ENCODE peak calls at places on chromosomes 16 and 17, in eight cellular contexts. One of them, this sample, is unnamed.

GRCh38 chr16:23131036-23131435 is 18.2 kb downstream of the USP31 start:
- DNase-seq in HS-27A: no peak
- DNase-seq in naive thymus-derived CD8-positive, alpha-beta T cell: no peak
- DNase-seq in GM03348: no peak
- DNase-seq in H54: no peak
- DNase-seq in HuH-7.5: no peak
- DNase-seq in activated CD8-positive, alpha-beta memory T cell treated with anti-CD3 and anti-CD28 coated beads, Interleukin-2, amount 50 U/mL, for 48 hours: no peak
- DNase-seq in amygdala: no peak
- DNase-seq in this sample: no peak

GRCh38 chr17:55451203-55451641 is 29.6 kb upstream of the MMD start:
- DNase-seq in H54: no peak
- DNase-seq in activated CD8-positive, alpha-beta memory T cell treated with anti-CD3 and anti-CD28 coated beads, Interleukin-2, amount 50 U/mL, for 48 hours: no peak
- DNase-seq in HS-27A: no peak
- DNase-seq in amygdala: no peak
- DNase-seq in HuH-7.5: no peak
- DNase-seq in naive thymus-derived CD8-positive, alpha-beta T cell: no peak
- DNase-seq in GM03348: no peak
- DNase-seq in this sample: peak; percentile 90

GRCh38 chr17:80008383-80008840 is 27.3 kb downstream of the TBC1D16 start:
- DNase-seq in activated CD8-positive, alpha-beta memory T cell treated with anti-CD3 and anti-CD28 coated beads, Interleukin-2, amount 50 U/mL, for 48 hours: peak; percentile 95
- DNase-seq in GM03348: peak; percentile 95
- DNase-seq in HS-27A: no peak
- DNase-seq in H54: peak; percentile 91
- DNase-seq in naive thymus-derived CD8-positive, alpha-beta T cell: peak; percentile 50
- DNase-seq in amygdala: peak; percentile 53
- DNase-seq in HuH-7.5: peak; percentile 89
- DNase-seq in this sample: peak; percentile 40

GRCh38 chr16:86322283-86322682 is 188.0 kb upstream of the FOXF1 start:
- DNase-seq in HS-27A: no peak
- DNase-seq in amygdala: no peak
- DNase-seq in H54: no peak
- DNase-seq in HuH-7.5: no peak
- DNase-seq in GM03348: no peak
- DNase-seq in activated CD8-positive, alpha-beta memory T cell treated with anti-CD3 and anti-CD28 coated beads, Interleukin-2, amount 50 U/mL, for 48 hours: no peak
- DNase-seq in naive thymus-derived CD8-positive, alpha-beta T cell: no peak
- DNase-seq in this sample: no peak

GRCh38 chr17:38967290-38967738 is at the start of gene FBXO47:
- DNase-seq in amygdala: peak; percentile 84
- DNase-seq in HS-27A: peak; percentile 63
- DNase-seq in HuH-7.5: no peak
- DNase-seq in H54: peak; percentile 43
- DNase-seq in naive thymus-derived CD8-positive, alpha-beta T cell: peak; percentile 53
- DNase-seq in GM03348: peak; percentile 81
- DNase-seq in activated CD8-positive, alpha-beta memory T cell treated with anti-CD3 and anti-CD28 coated beads, Interleukin-2, amount 50 U/mL, for 48 hours: peak; percentile 82
- DNase-seq in this sample: no peak

GRCh38 chr16:63613701-63614100 is 1508.2 kb downstream of the CDH11 start:
- DNase-seq in amygdala: no peak
- DNase-seq in naive thymus-derived CD8-positive, alpha-beta T cell: no peak
- DNase-seq in activated CD8-positive, alpha-beta memory T cell treated with anti-CD3 and anti-CD28 coated beads, Interleukin-2, amount 50 U/mL, for 48 hours: no peak
- DNase-seq in H54: no peak
- DNase-seq in HuH-7.5: no peak
- DNase-seq in GM03348: no peak
- DNase-seq in HS-27A: no peak
- DNase-seq in this sample: no peak

GRCh38 chr17:81368161-81368560 is 27.1 kb upstream of the BAHCC1 start:
- DNase-seq in GM03348: no peak
- DNase-seq in HS-27A: no peak
- DNase-seq in activated CD8-positive, alpha-beta memory T cell treated with anti-CD3 and anti-CD28 coated beads, Interleukin-2, amount 50 U/mL, for 48 hours: no peak
- DNase-seq in amygdala: no peak
- DNase-seq in H54: no peak
- DNase-seq in HuH-7.5: no peak
- DNase-seq in naive thymus-derived CD8-positive, alpha-beta T cell: no peak
- DNase-seq in this sample: no peak

GRCh38 chr16:75260856-75261589 is 9.6 kb upstream of the BCAR1 start:
- DNase-seq in amygdala: no peak
- DNase-seq in H54: no peak
- DNase-seq in HS-27A: no peak
- DNase-seq in activated CD8-positive, alpha-beta memory T cell treated with anti-CD3 and anti-CD28 coated beads, Interleukin-2, amount 50 U/mL, for 48 hours: no peak
- DNase-seq in HuH-7.5: peak; percentile 19
- DNase-seq in naive thymus-derived CD8-positive, alpha-beta T cell: no peak
- DNase-seq in GM03348: no peak
- DNase-seq in this sample: no peak

GRCh38 chr17:57895382-57896060 is 45.7 kb upstream of the MRPS23 start:
- DNase-seq in HS-27A: no peak
- DNase-seq in HuH-7.5: no peak
- DNase-seq in GM03348: no peak
- DNase-seq in amygdala: no peak
- DNase-seq in H54: no peak
- DNase-seq in activated CD8-positive, alpha-beta memory T cell treated with anti-CD3 and anti-CD28 coated beads, Interleukin-2, amount 50 U/mL, for 48 hours: no peak
- DNase-seq in naive thymus-derived CD8-positive, alpha-beta T cell: no peak
- DNase-seq in this sample: no peak

GRCh38 chr17:79544142-79544914 is 66.5 kb downstream of the RBFOX3 start:
- DNase-seq in amygdala: peak; percentile 19
- DNase-seq in GM03348: no peak
- DNase-seq in HS-27A: no peak
- DNase-seq in HuH-7.5: no peak
- DNase-seq in activated CD8-positive, alpha-beta memory T cell treated with anti-CD3 and anti-CD28 coated beads, Interleukin-2, amount 50 U/mL, for 48 hours: no peak
- DNase-seq in naive thymus-derived CD8-positive, alpha-beta T cell: no peak
- DNase-seq in H54: no peak
- DNase-seq in this sample: no peak

GRCh38 chr16:51759999-51760398 is 608.9 kb upstream of the SALL1 start:
- DNase-seq in HuH-7.5: no peak
- DNase-seq in activated CD8-positive, alpha-beta memory T cell treated with anti-CD3 and anti-CD28 coated beads, Interleukin-2, amount 50 U/mL, for 48 hours: no peak
- DNase-seq in H54: no peak
- DNase-seq in amygdala: no peak
- DNase-seq in GM03348: no peak
- DNase-seq in naive thymus-derived CD8-positive, alpha-beta T cell: no peak
- DNase-seq in HS-27A: no peak
- DNase-seq in this sample: no peak

GRCh38 chr17:32174889-32175288 is 32.6 kb downstream of the RHOT1 start:
- DNase-seq in HuH-7.5: no peak
- DNase-seq in GM03348: no peak
- DNase-seq in HS-27A: no peak
- DNase-seq in amygdala: no peak
- DNase-seq in activated CD8-positive, alpha-beta memory T cell treated with anti-CD3 and anti-CD28 coated beads, Interleukin-2, amount 50 U/mL, for 48 hours: no peak
- DNase-seq in H54: no peak
- DNase-seq in naive thymus-derived CD8-positive, alpha-beta T cell: no peak
- DNase-seq in this sample: no peak

GRCh38 chr17:69723741-69724140 is 309.2 kb downstream of the MAP2K6 start:
- DNase-seq in activated CD8-positive, alpha-beta memory T cell treated with anti-CD3 and anti-CD28 coated beads, Interleukin-2, amount 50 U/mL, for 48 hours: no peak
- DNase-seq in naive thymus-derived CD8-positive, alpha-beta T cell: no peak
- DNase-seq in amygdala: no peak
- DNase-seq in GM03348: no peak
- DNase-seq in HuH-7.5: no peak
- DNase-seq in H54: no peak
- DNase-seq in HS-27A: no peak
- DNase-seq in this sample: no peak

GRCh38 chr16:71676236-71676635 is 48.3 kb downstream of the PHLPP2 start:
- DNase-seq in H54: no peak
- DNase-seq in amygdala: no peak
- DNase-seq in naive thymus-derived CD8-positive, alpha-beta T cell: no peak
- DNase-seq in HuH-7.5: no peak
- DNase-seq in activated CD8-positive, alpha-beta memory T cell treated with anti-CD3 and anti-CD28 coated beads, Interleukin-2, amount 50 U/mL, for 48 hours: no peak
- DNase-seq in GM03348: no peak
- DNase-seq in HS-27A: no peak
- DNase-seq in this sample: no peak

GRCh38 chr17:62000186-62000585 is 64.9 kb downstream of the MED13 start:
- DNase-seq in HS-27A: no peak
- DNase-seq in GM03348: no peak
- DNase-seq in naive thymus-derived CD8-positive, alpha-beta T cell: no peak
- DNase-seq in HuH-7.5: no peak
- DNase-seq in activated CD8-positive, alpha-beta memory T cell treated with anti-CD3 and anti-CD28 coated beads, Interleukin-2, amount 50 U/mL, for 48 hours: no peak
- DNase-seq in amygdala: no peak
- DNase-seq in H54: no peak
- DNase-seq in this sample: no peak

GRCh38 chr16:5670198-5670597 is 572.6 kb upstream of the EEF2KMT start:
- DNase-seq in amygdala: no peak
- DNase-seq in H54: no peak
- DNase-seq in activated CD8-positive, alpha-beta memory T cell treated with anti-CD3 and anti-CD28 coated beads, Interleukin-2, amount 50 U/mL, for 48 hours: no peak
- DNase-seq in HuH-7.5: no peak
- DNase-seq in HS-27A: no peak
- DNase-seq in GM03348: no peak
- DNase-seq in naive thymus-derived CD8-positive, alpha-beta T cell: no peak
- DNase-seq in this sample: no peak

GRCh38 chr16:5977329-5977728 is 879.7 kb upstream of the EEF2KMT start:
- DNase-seq in HuH-7.5: no peak
- DNase-seq in activated CD8-positive, alpha-beta memory T cell treated with anti-CD3 and anti-CD28 coated beads, Interleukin-2, amount 50 U/mL, for 48 hours: no peak
- DNase-seq in naive thymus-derived CD8-positive, alpha-beta T cell: no peak
- DNase-seq in HS-27A: no peak
- DNase-seq in H54: no peak
- DNase-seq in GM03348: no peak
- DNase-seq in amygdala: no peak
- DNase-seq in this sample: no peak

GRCh38 chr17:42342242-42343008 is 45.8 kb downstream of the STAT3 start:
- DNase-seq in GM03348: no peak
- DNase-seq in amygdala: no peak
- DNase-seq in naive thymus-derived CD8-positive, alpha-beta T cell: no peak
- DNase-seq in HS-27A: no peak
- DNase-seq in activated CD8-positive, alpha-beta memory T cell treated with anti-CD3 and anti-CD28 coated beads, Interleukin-2, amount 50 U/mL, for 48 hours: no peak
- DNase-seq in HuH-7.5: no peak
- DNase-seq in H54: no peak
- DNase-seq in this sample: no peak

GRCh38 chr16:1708083-1708767 is 2.2 kb downstream of the MAPK8IP3 start:
- DNase-seq in GM03348: no peak
- DNase-seq in HuH-7.5: no peak
- DNase-seq in naive thymus-derived CD8-positive, alpha-beta T cell: no peak
- DNase-seq in H54: no peak
- DNase-seq in amygdala: no peak
- DNase-seq in activated CD8-positive, alpha-beta memory T cell treated with anti-CD3 and anti-CD28 coated beads, Interleukin-2, amount 50 U/mL, for 48 hours: no peak
- DNase-seq in HS-27A: no peak
- DNase-seq in this sample: no peak

GRCh38 chr17:1351967-1352366 is 48.1 kb downstream of the YWHAE start:
- DNase-seq in naive thymus-derived CD8-positive, alpha-beta T cell: no peak
- DNase-seq in amygdala: no peak
- DNase-seq in GM03348: no peak
- DNase-seq in activated CD8-positive, alpha-beta memory T cell treated with anti-CD3 and anti-CD28 coated beads, Interleukin-2, amount 50 U/mL, for 48 hours: peak; percentile 43
- DNase-seq in HuH-7.5: no peak
- DNase-seq in H54: no peak
- DNase-seq in HS-27A: no peak
- DNase-seq in this sample: no peak

GRCh38 chr16:10871157-10871991 is 5.6 kb upstream of the CIITA start:
- DNase-seq in HS-27A: peak; percentile 84
- DNase-seq in H54: peak; percentile 84
- DNase-seq in GM03348: peak; percentile 84
- DNase-seq in amygdala: no peak
- DNase-seq in naive thymus-derived CD8-positive, alpha-beta T cell: no peak
- DNase-seq in activated CD8-positive, alpha-beta memory T cell treated with anti-CD3 and anti-CD28 coated beads, Interleukin-2, amount 50 U/mL, for 48 hours: peak; percentile 84
- DNase-seq in HuH-7.5: no peak
- DNase-seq in this sample: no peak

GRCh38 chr17:78293896-78294295 is 62.5 kb downstream of the TMEM235 start:
- DNase-seq in GM03348: no peak
- DNase-seq in HuH-7.5: no peak
- DNase-seq in H54: no peak
- DNase-seq in activated CD8-positive, alpha-beta memory T cell treated with anti-CD3 and anti-CD28 coated beads, Interleukin-2, amount 50 U/mL, for 48 hours: no peak
- DNase-seq in HS-27A: no peak
- DNase-seq in naive thymus-derived CD8-positive, alpha-beta T cell: no peak
- DNase-seq in amygdala: no peak
- DNase-seq in this sample: no peak

GRCh38 chr16:11534262-11534661 is 52.5 kb downstream of the LITAF start:
- DNase-seq in H54: no peak
- DNase-seq in activated CD8-positive, alpha-beta memory T cell treated with anti-CD3 and anti-CD28 coated beads, Interleukin-2, amount 50 U/mL, for 48 hours: no peak
- DNase-seq in naive thymus-derived CD8-positive, alpha-beta T cell: no peak
- DNase-seq in GM03348: no peak
- DNase-seq in HuH-7.5: no peak
- DNase-seq in HS-27A: no peak
- DNase-seq in amygdala: no peak
- DNase-seq in this sample: no peak

GRCh38 chr16:73714976-73715375 is 581.6 kb upstream of the PSMD7 start:
- DNase-seq in H54: no peak
- DNase-seq in amygdala: no peak
- DNase-seq in HS-27A: no peak
- DNase-seq in GM03348: no peak
- DNase-seq in activated CD8-positive, alpha-beta memory T cell treated with anti-CD3 and anti-CD28 coated beads, Interleukin-2, amount 50 U/mL, for 48 hours: no peak
- DNase-seq in HuH-7.5: no peak
- DNase-seq in naive thymus-derived CD8-positive, alpha-beta T cell: no peak
- DNase-seq in this sample: no peak

GRCh38 chr17:65532491-65532890 is 29.0 kb downstream of the AXIN2 start:
- DNase-seq in H54: no peak
- DNase-seq in GM03348: no peak
- DNase-seq in naive thymus-derived CD8-positive, alpha-beta T cell: no peak
- DNase-seq in activated CD8-positive, alpha-beta memory T cell treated with anti-CD3 and anti-CD28 coated beads, Interleukin-2, amount 50 U/mL, for 48 hours: no peak
- DNase-seq in HuH-7.5: no peak
- DNase-seq in HS-27A: no peak
- DNase-seq in amygdala: no peak
- DNase-seq in this sample: no peak

GRCh38 chr16:282944-283744 is at the start of gene PDIA2:
- DNase-seq in amygdala: peak; percentile 26
- DNase-seq in HuH-7.5: no peak
- DNase-seq in HS-27A: no peak
- DNase-seq in GM03348: no peak
- DNase-seq in activated CD8-positive, alpha-beta memory T cell treated with anti-CD3 and anti-CD28 coated beads, Interleukin-2, amount 50 U/mL, for 48 hours: no peak
- DNase-seq in H54: no peak
- DNase-seq in naive thymus-derived CD8-positive, alpha-beta T cell: no peak
- DNase-seq in this sample: no peak

GRCh38 chr16:66376114-66376513 is 9.6 kb downstream of the CDH5 start:
- DNase-seq in amygdala: no peak
- DNase-seq in GM03348: no peak
- DNase-seq in naive thymus-derived CD8-positive, alpha-beta T cell: no peak
- DNase-seq in activated CD8-positive, alpha-beta memory T cell treated with anti-CD3 and anti-CD28 coated beads, Interleukin-2, amount 50 U/mL, for 48 hours: no peak
- DNase-seq in HuH-7.5: no peak
- DNase-seq in HS-27A: no peak
- DNase-seq in H54: no peak
- DNase-seq in this sample: no peak

GRCh38 chr16:72825912-72826621 is 221.9 kb downstream of the ZFHX3 start:
- DNase-seq in HuH-7.5: no peak
- DNase-seq in activated CD8-positive, alpha-beta memory T cell treated with anti-CD3 and anti-CD28 coated beads, Interleukin-2, amount 50 U/mL, for 48 hours: no peak
- DNase-seq in H54: no peak
- DNase-seq in GM03348: no peak
- DNase-seq in HS-27A: no peak
- DNase-seq in amygdala: no peak
- DNase-seq in naive thymus-derived CD8-positive, alpha-beta T cell: no peak
- DNase-seq in this sample: no peak

GRCh38 chr16:46783800-46784199 is 35.7 kb upstream of the MYLK3 start:
- DNase-seq in amygdala: no peak
- DNase-seq in H54: no peak
- DNase-seq in HuH-7.5: no peak
- DNase-seq in GM03348: no peak
- DNase-seq in activated CD8-positive, alpha-beta memory T cell treated with anti-CD3 and anti-CD28 coated beads, Interleukin-2, amount 50 U/mL, for 48 hours: no peak
- DNase-seq in naive thymus-derived CD8-positive, alpha-beta T cell: no peak
- DNase-seq in HS-27A: no peak
- DNase-seq in this sample: no peak

GRCh38 chr17:56320443-56320842 is 167.2 kb downstream of the ANKFN1 start:
- DNase-seq in H54: no peak
- DNase-seq in HS-27A: no peak
- DNase-seq in GM03348: no peak
- DNase-seq in amygdala: no peak
- DNase-seq in naive thymus-derived CD8-positive, alpha-beta T cell: no peak
- DNase-seq in HuH-7.5: no peak
- DNase-seq in activated CD8-positive, alpha-beta memory T cell treated with anti-CD3 and anti-CD28 coated beads, Interleukin-2, amount 50 U/mL, for 48 hours: no peak
- DNase-seq in this sample: no peak

GRCh38 chr16:2739555-2740435 is 12.6 kb upstream of the SRRM2 start:
- DNase-seq in GM03348: no peak
- DNase-seq in naive thymus-derived CD8-positive, alpha-beta T cell: no peak
- DNase-seq in HS-27A: no peak
- DNase-seq in activated CD8-positive, alpha-beta memory T cell treated with anti-CD3 and anti-CD28 coated beads, Interleukin-2, amount 50 U/mL, for 48 hours: no peak
- DNase-seq in H54: no peak
- DNase-seq in amygdala: no peak
- DNase-seq in HuH-7.5: no peak
- DNase-seq in this sample: no peak

GRCh38 chr16:77450790-77451487 is 16.1 kb upstream of the ADAMTS18 start:
- DNase-seq in GM03348: no peak
- DNase-seq in amygdala: no peak
- DNase-seq in activated CD8-positive, alpha-beta memory T cell treated with anti-CD3 and anti-CD28 coated beads, Interleukin-2, amount 50 U/mL, for 48 hours: no peak
- DNase-seq in HS-27A: no peak
- DNase-seq in HuH-7.5: no peak
- DNase-seq in naive thymus-derived CD8-positive, alpha-beta T cell: no peak
- DNase-seq in H54: no peak
- DNase-seq in this sample: no peak

GRCh38 chr17:65191805-65192740 is 54.9 kb downstream of the RGS9 start:
- DNase-seq in H54: peak; percentile 69
- DNase-seq in naive thymus-derived CD8-positive, alpha-beta T cell: no peak
- DNase-seq in HS-27A: peak; percentile 47
- DNase-seq in GM03348: peak; percentile 76
- DNase-seq in HuH-7.5: no peak
- DNase-seq in activated CD8-positive, alpha-beta memory T cell treated with anti-CD3 and anti-CD28 coated beads, Interleukin-2, amount 50 U/mL, for 48 hours: no peak
- DNase-seq in amygdala: no peak
- DNase-seq in this sample: no peak

GRCh38 chr17:34645636-34646035 is 66.3 kb downstream of the TMEM132E start:
- DNase-seq in HS-27A: no peak
- DNase-seq in GM03348: no peak
- DNase-seq in amygdala: no peak
- DNase-seq in H54: no peak
- DNase-seq in naive thymus-derived CD8-positive, alpha-beta T cell: no peak
- DNase-seq in HuH-7.5: no peak
- DNase-seq in activated CD8-positive, alpha-beta memory T cell treated with anti-CD3 and anti-CD28 coated beads, Interleukin-2, amount 50 U/mL, for 48 hours: no peak
- DNase-seq in this sample: no peak